ENCODE peak calls at places on chromosomes 4 and X, in seven cellular contexts. A is iris pigment epithelial cell; E is GM12864; T is fibroblast of the aortic adventitia; X is CD4-positive, alpha-beta T cell; B is astrocyte of the spinal cord; G is AG09309. N is an unnamed sample.

GRCh38 chrX:40471965-40472648 is 108.7 kb upstream of the ATP6AP2 start:
- DNase-seq in A (peak), E (peak), T (peak), X (no peak), B (peak), G (peak), N (peak)

GRCh38 chr4:82519776-82520175 is 42.0 kb downstream of the TMEM150C start:
- DNase-seq in A (peak), E (no peak), T (peak), X (no peak), B (peak), G (peak), N (no peak)

GRCh38 chr4:155542415-155542814 is 124.2 kb upstream of the GUCY1A1 start:
- DNase-seq in A (no peak), E (no peak), T (no peak), X (no peak), B (no peak), G (no peak), N (no peak)

GRCh38 chrX:4674028-4674782 is 960.8 kb upstream of the PRKX start:
- DNase-seq in A (no peak), E (no peak), T (no peak), X (no peak), B (no peak), G (no peak), N (no peak)

GRCh38 chr4:99856166-99856565 is 38.1 kb downstream of the LAMTOR3 start:
- DNase-seq in A (peak), E (no peak), T (peak), X (no peak), B (no peak), G (peak), N (peak)

GRCh38 chrX:6644411-6644810 is 109.5 kb upstream of the VCX3A start:
- DNase-seq in A (no peak), E (no peak), T (no peak), X (no peak), B (no peak), G (no peak), N (no peak)

GRCh38 chrX:149877636-149878035 is 3.3 kb upstream of the MAGEA8 start:
- DNase-seq in A (peak), E (no peak), T (no peak), X (no peak), B (no peak), G (no peak), N (no peak)

GRCh38 chrX:105910563-105911105 is 88.3 kb downstream of the NRK start:
- DNase-seq in A (peak), E (no peak), T (no peak), X (no peak), B (no peak), G (no peak), N (no peak)

GRCh38 chrX:137198040-137198439 is 164.2 kb upstream of the GPR101 start:
- DNase-seq in A (no peak), E (no peak), T (no peak), X (no peak), B (no peak), G (no peak), N (no peak)

GRCh38 chrX:40459576-40460158 is 121.1 kb upstream of the ATP6AP2 start:
- DNase-seq in A (no peak), E (no peak), T (no peak), X (no peak), B (no peak), G (no peak), N (no peak)

GRCh38 chr4:172666711-172667368 is 501.8 kb upstream of the GALNT7 start:
- DNase-seq in A (peak), E (no peak), T (peak), X (no peak), B (no peak), G (no peak), N (no peak)

GRCh38 chrX:20067709-20068315 is 48.9 kb downstream of the MAP7D2 start:
- DNase-seq in A (peak), E (no peak), T (peak), X (no peak), B (peak), G (peak), N (peak)

GRCh38 chrX:29926056-29926455 is 289.3 kb upstream of the MAGEB2 start:
- DNase-seq in A (no peak), E (no peak), T (no peak), X (no peak), B (no peak), G (no peak), N (no peak)

GRCh38 chr4:41644288-41644914 is 104.1 kb downstream of the PHOX2B start:
- DNase-seq in A (peak), E (no peak), T (peak), X (no peak), B (peak), G (no peak), N (peak)

GRCh38 chr4:7694256-7694775 is 245.3 kb downstream of the AFAP1 start:
- DNase-seq in A (no peak), E (no peak), T (no peak), X (no peak), B (no peak), G (no peak), N (no peak)

N was measured in AG08395.